ENCODE peak calls at places on chromosomes 3 and 15, in five cellular contexts. T is choroid plexus epithelial cell; Y is Caki2; W is activated CD4-positive, CD25-positive, alpha-beta regulatory T cell treated with anti-CD3 and anti-CD28 coated beads, Interleukin-2, amount 50 U/mL, for 72 hours; N is bronchial epithelial cell. A is an unnamed sample.

GRCh38 chr3:16124636-16125035 is 49.8 kb upstream of the GALNT15 start:
- DNase-seq in Y (no peak), W (no peak), T (peak), N (peak), A (no peak)

GRCh38 chr3:177932750-177933660 is 603.2 kb upstream of the KCNMB2 start:
- DNase-seq in T (peak), N (no peak), W (no peak), Y (no peak), A (no peak)

GRCh38 chr15:31265871-31266711 is 60.5 kb upstream of the KLF13 start:
- DNase-seq in W (peak), Y (no peak), T (peak), N (no peak), A (peak)

GRCh38 chr3:196012941-196013471 is 68.9 kb downstream of the TFRC start:
- DNase-seq in N (no peak), Y (no peak), W (no peak), T (no peak), A (peak)

GRCh38 chr15:100588638-100589242 is 13.2 kb downstream of the LINS1 start:
- DNase-seq in T (peak), Y (peak), W (no peak), N (no peak), A (no peak)

GRCh38 chr15:38266247-38266996 is 13.8 kb downstream of the SPRED1 start:
- DNase-seq in Y (no peak), W (no peak), N (peak), T (peak), A (no peak)

GRCh38 chr15:56076651-56077050 is 83.2 kb upstream of the NEDD4 start:
- DNase-seq in W (no peak), T (no peak), N (no peak), Y (no peak), A (no peak)

GRCh38 chr15:89141885-89142284 is 53.6 kb downstream of the ABHD2 start:
- DNase-seq in T (no peak), Y (no peak), N (no peak), W (no peak), A (no peak)

GRCh38 chr15:93748710-93749109 is 482.7 kb upstream of the MCTP2 start:
- DNase-seq in N (no peak), Y (no peak), T (no peak), W (no peak), A (no peak)

GRCh38 chr15:49460411-49460941 is 37.4 kb downstream of the FGF7 start:
- DNase-seq in Y (no peak), T (no peak), N (no peak), W (no peak), A (no peak)

GRCh38 chr3:185824467-185825378 is at the start of gene IGF2BP2:
- DNase-seq in T (peak), Y (peak), W (peak), N (peak), A (peak)

GRCh38 chr15:67943961-67944674 is 104.3 kb upstream of the RNU6-1 start:
- DNase-seq in W (no peak), Y (no peak), N (no peak), T (no peak), A (no peak)

GRCh38 chr3:76083992-76084391 is 298.6 kb upstream of the ZNF717 start:
- DNase-seq in Y (no peak), T (peak), N (peak), W (no peak), A (no peak)

GRCh38 chr3:162122405-162122804 is 625.8 kb downstream of the OTOL1 start:
- DNase-seq in W (no peak), T (peak), Y (no peak), N (no peak), A (no peak)

GRCh38 chr3:65039754-65040210 is 352.0 kb upstream of the ADAMTS9 start:
- DNase-seq in T (peak), N (no peak), Y (no peak), W (no peak), A (no peak)

GRCh38 chr3:47984089-47984759 is 32.0 kb downstream of the MAP4 start:
- DNase-seq in W (no peak), T (peak), N (peak), Y (no peak), A (no peak)

GRCh38 chr3:141060287-141060686 is 9.1 kb downstream of the SPSB4 start:
- DNase-seq in N (no peak), Y (no peak), W (no peak), T (no peak), A (no peak)

A was measured in H7.